ENCODE peak calls at places on chromosomes 16 and 17, in four cellular contexts. C is GM12891, Y is H1, L is HepG2. Z is an unnamed sample.

GRCh38 chr17:47300718-47301117 is 23.0 kb upstream of the EFCAB13 start:
- DNase-seq in C (no peak), Y (no peak), L (no peak), Z (no peak)

GRCh38 chr17:48478224-48479013 is 48.4 kb upstream of the SKAP1 start:
- DNase-seq in C (peak), Y (no peak), L (no peak), Z (peak)

GRCh38 chr17:50170662-50171370 is 5.0 kb downstream of the SGCA start:
- DNase-seq in C (no peak), Y (no peak), L (no peak), Z (peak)

GRCh38 chr17:38687291-38687690 is 12.5 kb upstream of the EPOP start:
- DNase-seq in C (no peak), Y (no peak), L (no peak), Z (no peak)

GRCh38 chr17:78362671-78363070 is 2.8 kb upstream of the SOCS3 start:
- DNase-seq in C (no peak), Y (no peak), L (no peak), Z (no peak)

GRCh38 chr17:48258317-48258716 is 150.8 kb downstream of the SNX11 start:
- DNase-seq in C (no peak), Y (no peak), L (no peak), Z (no peak)

GRCh38 chr17:32269377-32269776 is 3.7 kb downstream of the RHBDL3 start:
- DNase-seq in C (no peak), Y (no peak), L (no peak), Z (no peak)

GRCh38 chr16:1807626-1808025 is 14.1 kb upstream of the IGFALS start:
- DNase-seq in C (no peak), Y (no peak), L (no peak), Z (no peak)

GRCh38 chr16:24088011-24088410 is 168.1 kb upstream of the CACNG3 start:
- DNase-seq in C (no peak), Y (no peak), L (no peak), Z (no peak)

GRCh38 chr16:61936522-61936921 is 99.7 kb downstream of the CDH8 start:
- DNase-seq in C (no peak), Y (no peak), L (no peak), Z (no peak)

GRCh38 chr17:5364156-5364555 is 55.3 kb downstream of the NUP88 start:
- DNase-seq in C (no peak), Y (no peak), L (no peak), Z (no peak)

GRCh38 chr16:88542231-88542630 is 28.0 kb upstream of the ZC3H18 start:
- DNase-seq in C (no peak), Y (no peak), L (no peak), Z (no peak)

GRCh38 chr17:65588194-65588808 is 26.9 kb upstream of the AXIN2 start:
- DNase-seq in C (no peak), Y (no peak), L (peak), Z (no peak)

GRCh38 chr17:57438031-57438731 is 181.9 kb downstream of the MSI2 start:
- DNase-seq in C (no peak), Y (no peak), L (no peak), Z (no peak)

GRCh38 chr17:21689604-21690003 is 2.7 kb upstream of the KCNJ18 start:
- DNase-seq in C (no peak), Y (no peak), L (no peak), Z (no peak)

GRCh38 chr16:12009922-12010321 is 33.4 kb downstream of the SNX29 start:
- DNase-seq in C (no peak), Y (no peak), L (no peak), Z (no peak)

GRCh38 chr16:51971184-51971583 is 575.8 kb downstream of the TOX3 start:
- DNase-seq in C (no peak), Y (no peak), L (no peak), Z (no peak)

GRCh38 chr17:15955793-15956541 is 11.0 kb downstream of the ADORA2B start:
- DNase-seq in C (no peak), Y (no peak), L (no peak), Z (no peak)

GRCh38 chr16:84177740-84178070 is 9.2 kb downstream of the TAF1C start:
- DNase-seq in C (no peak), Y (no peak), L (no peak), Z (no peak)

GRCh38 chr17:7841309-7841621 is 7.2 kb downstream of the KDM6B start:
- DNase-seq in C (no peak), Y (no peak), L (no peak), Z (no peak)

GRCh38 chr17:1792495-1793446 is 30.9 kb downstream of the SERPINF1 start:
- DNase-seq in C (no peak), Y (no peak), L (no peak), Z (no peak)

GRCh38 chr16:4231886-4232285 is 10.0 kb downstream of the SRL start:
- DNase-seq in C (no peak), Y (no peak), L (no peak), Z (no peak)
- TF ChIP-seq TAF1 in C (no peak), Y (no peak), L (no peak), Z (no peak)

GRCh38 chr16:7183768-7184167 is 148.9 kb upstream of the RBFOX1 start:
- DNase-seq in C (no peak), Y (no peak), L (no peak), Z (no peak)

GRCh38 chr16:7182510-7183109 is 150.0 kb upstream of the RBFOX1 start:
- DNase-seq in C (no peak), Y (no peak), L (no peak), Z (no peak)

GRCh38 chr16:7177875-7178274 is 154.8 kb upstream of the RBFOX1 start:
- DNase-seq in C (no peak), Y (no peak), L (no peak), Z (no peak)
- TF ChIP-seq TAF1 in C (no peak), Y (no peak), L (no peak), Z (no peak)

GRCh38 chr17:39863244-39863917 is 731 bp downstream of the IKZF3 start:
- DNase-seq in C (no peak), Y (no peak), L (no peak), Z (no peak)
- TF ChIP-seq TAF1 in C (no peak), Y (no peak), L (no peak), Z (no peak)

GRCh38 chr17:80117491-80118401 is 16.4 kb downstream of the GAA start:
- DNase-seq in C (no peak), Y (no peak), L (no peak), Z (no peak)
- TF ChIP-seq TAF1 in C (no peak), Y (no peak), L (no peak), Z (no peak)

GRCh38 chr16:80058236-80058635 is 457.7 kb upstream of the MAF start:
- DNase-seq in C (no peak), Y (no peak), L (no peak), Z (no peak)

GRCh38 chr16:80060470-80060869 is 459.9 kb upstream of the MAF start:
- DNase-seq in C (no peak), Y (no peak), L (no peak), Z (no peak)

GRCh38 chr16:80055831-80056230 is 455.3 kb upstream of the MAF start:
- DNase-seq in C (no peak), Y (no peak), L (no peak), Z (no peak)

GRCh38 chr16:80054656-80055055 is 454.1 kb upstream of the MAF start:
- DNase-seq in C (no peak), Y (no peak), L (no peak), Z (no peak)

DNA sequence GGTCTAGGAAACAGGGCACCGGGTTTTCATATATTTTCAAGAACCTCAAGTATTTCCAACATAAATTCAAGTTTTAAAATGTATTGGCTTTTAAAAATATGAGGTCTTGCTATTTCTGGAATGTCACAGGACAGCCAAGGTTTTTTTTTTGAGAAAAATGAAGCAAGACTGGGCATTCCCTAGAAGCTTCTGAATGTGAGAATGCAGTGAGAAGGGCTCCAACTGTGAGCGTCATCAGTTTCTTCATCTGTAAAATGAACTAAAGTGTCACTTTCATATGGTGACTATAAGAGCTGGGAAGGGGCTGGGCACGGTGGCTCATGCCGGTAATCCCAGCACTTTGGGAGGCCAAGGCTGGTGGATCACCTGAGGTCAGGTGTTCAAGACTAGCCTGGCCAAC is 455.8 kb upstream of the MAF start:
- DNase-seq in C (no peak), Y (no peak), L (no peak), Z (no peak)
- TF ChIP-seq TAF1 in C (no peak), Y (no peak), L (no peak), Z (no peak)

GRCh38 chr17:76710863-76711611 is at the start of gene MXRA7:
- DNase-seq in C (peak), Y (no peak), L (no peak), Z (peak)
- TF ChIP-seq TAF1 in C (no peak), Y (peak), L (no peak), Z (no peak)

Z was measured in GM12892.